ENCODE peak calls at places on chromosomes 16 and 17, in six cellular contexts. J, E, G, O, Y and L are unnamed samples.

GRCh38 chr16:88988980-88989791 is 12.2 kb upstream of the CBFA2T3 start:
- DNase-seq in J (no peak), E (no peak), G (no peak), O (no peak), Y (no peak), L (no peak)

GRCh38 chr16:88768041-88768876 is 16.8 kb downstream of the PIEZO1 start:
- DNase-seq in J (no peak), E (no peak), G (peak), O (peak), Y (no peak), L (peak)

GRCh38 chr16:55706739-55707487 is 51.1 kb downstream of the SLC6A2 start:
- DNase-seq in J (no peak), E (no peak), G (no peak), O (no peak), Y (no peak), L (no peak)

GRCh38 chr17:78679495-78680395 is 102.3 kb downstream of the CYTH1 start:
- DNase-seq in J (no peak), E (no peak), G (no peak), O (no peak), Y (no peak), L (peak)

GRCh38 chr16:69444873-69445517 is 20.6 kb downstream of the CYB5B start:
- DNase-seq in J (no peak), E (no peak), G (peak), O (no peak), Y (no peak), L (no peak)

GRCh38 chr17:66431910-66432309 is 129.5 kb downstream of the PRKCA start:
- DNase-seq in J (no peak), E (no peak), G (peak), O (no peak), Y (no peak), L (no peak)

GRCh38 chr17:18323007-18323406 is 7.9 kb downstream of the SMCR8 start:
- DNase-seq in J (no peak), E (no peak), G (no peak), O (no peak), Y (no peak), L (no peak)

GRCh38 chr17:35242158-35242804 is 591 bp upstream of the SLFN5 start:
- DNase-seq in J (peak), E (peak), G (peak), O (peak), Y (peak), L (peak)

GRCh38 chr17:7042507-7043194 is 1.2 kb downstream of the SLC16A11 start:
- DNase-seq in J (no peak), E (peak), G (peak), O (no peak), Y (peak), L (no peak)

GRCh38 chr16:3998793-3999478 is 117.3 kb downstream of the ADCY9 start:
- DNase-seq in J (no peak), E (no peak), G (peak), O (no peak), Y (no peak), L (no peak)
- TF ChIP-seq CTCF in J (no peak), E (no peak), G (peak), O (no peak), Y (no peak), L (no peak)

DNA sequence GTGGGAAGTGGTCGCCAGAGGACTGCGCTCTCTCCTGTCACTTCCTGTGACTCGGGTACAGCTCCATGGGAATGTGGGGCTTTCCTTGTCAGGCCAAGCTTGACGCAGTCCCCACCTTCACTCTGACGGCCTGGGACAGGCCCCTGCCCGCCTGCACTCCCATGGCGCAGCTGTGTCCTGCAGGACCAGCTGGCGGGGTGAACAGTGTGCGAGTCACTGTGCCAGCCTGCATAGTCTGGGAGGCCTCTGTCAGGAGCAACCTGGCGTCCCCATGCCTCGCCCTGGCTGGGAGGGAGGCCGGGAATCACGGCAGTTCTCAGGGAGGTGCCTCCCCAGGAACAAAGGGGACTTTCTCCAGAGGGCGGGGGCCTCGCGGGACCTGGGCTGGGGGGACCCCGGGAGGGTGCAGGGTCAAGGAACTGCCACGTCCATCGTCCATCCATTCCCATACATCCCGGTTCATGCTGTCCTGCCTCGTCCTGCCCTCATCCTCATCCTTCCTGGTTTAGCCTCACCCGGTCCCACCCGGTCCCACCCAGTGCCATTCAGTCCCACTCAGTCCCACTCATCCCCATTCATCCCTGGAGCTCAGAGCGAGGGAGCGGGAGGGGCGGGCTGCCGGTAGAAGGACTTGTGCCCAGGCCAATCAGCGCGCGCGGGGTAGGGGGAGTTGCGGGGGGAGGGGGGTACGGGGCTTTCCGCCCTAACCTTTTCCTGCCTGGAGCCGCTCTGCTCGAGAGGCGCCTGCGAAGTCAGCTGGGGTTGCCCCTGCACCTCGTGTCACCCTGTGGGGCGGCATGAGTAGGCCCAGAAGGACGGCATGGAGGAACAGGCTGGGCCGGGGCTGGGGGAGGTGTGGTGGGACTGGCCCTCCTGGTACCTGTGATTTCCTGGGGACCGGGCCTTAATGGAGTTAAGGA is 13.4 kb downstream of the FLYWCH1 start:
- DNase-seq in J (no peak), E (peak), G (no peak), O (no peak), Y (no peak), L (no peak)
- TF ChIP-seq CTCF in J (no peak), E (no peak), G (no peak), O (no peak), Y (no peak), L (no peak)

DNA sequence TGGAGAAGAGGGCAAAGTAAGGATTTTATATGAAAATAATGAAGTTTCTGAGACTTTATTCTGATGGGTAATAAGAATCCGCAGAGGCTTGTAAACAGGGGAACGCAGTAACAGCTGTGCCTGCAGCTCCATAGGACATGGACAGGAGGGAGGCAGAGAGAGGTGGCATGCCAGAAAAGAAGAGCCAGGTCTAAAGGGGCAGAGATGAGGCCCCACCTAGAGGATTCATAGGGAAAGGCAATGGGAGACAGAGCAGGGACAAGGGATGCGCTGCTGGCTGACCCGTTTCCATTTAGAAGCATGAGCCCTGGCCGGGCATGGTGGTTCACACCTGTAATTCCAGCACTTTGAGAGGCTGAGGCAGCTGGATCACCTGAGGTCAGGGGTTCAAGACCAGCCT is 340.3 kb upstream of the CDH5 start:
- DNase-seq in J (no peak), E (peak), G (peak), O (no peak), Y (no peak), L (no peak)
- TF ChIP-seq CTCF in J (no peak), E (peak), G (peak), O (no peak), Y (no peak), L (no peak)

GRCh38 chr17:43784628-43785101 is 4.4 kb downstream of the CFAP97D1 start:
- DNase-seq in J (no peak), E (no peak), G (peak), O (no peak), Y (no peak), L (no peak)

GRCh38 chr17:43791589-43791988 is 11.4 kb downstream of the CFAP97D1 start:
- DNase-seq in J (no peak), E (peak), G (peak), O (no peak), Y (no peak), L (no peak)

GRCh38 chr17:43787728-43788127 is 7.5 kb downstream of the CFAP97D1 start:
- DNase-seq in J (no peak), E (no peak), G (no peak), O (no peak), Y (no peak), L (no peak)

GRCh38 chr17:43789482-43789881 is 9.2 kb downstream of the CFAP97D1 start:
- DNase-seq in J (no peak), E (no peak), G (no peak), O (no peak), Y (no peak), L (no peak)

GRCh38 chr17:43790311-43790940 is 10.2 kb downstream of the CFAP97D1 start:
- DNase-seq in J (no peak), E (peak), G (peak), O (no peak), Y (no peak), L (no peak)
- TF ChIP-seq CTCF in J (no peak), E (peak), G (peak), O (no peak), Y (no peak), L (peak)

GRCh38 chr17:2484876-2485275 is 26.8 kb downstream of the METTL16 start:
- DNase-seq in J (no peak), E (peak), G (no peak), O (no peak), Y (no peak), L (no peak)
- TF ChIP-seq CTCF in J (no peak), E (no peak), G (no peak), O (no peak), Y (no peak), L (no peak)

GRCh38 chr17:41882756-41883155 is 17.5 kb upstream of the KLHL11 start:
- DNase-seq in J (no peak), E (no peak), G (no peak), O (no peak), Y (no peak), L (no peak)

GRCh38 chr17:41880130-41880529 is 14.9 kb upstream of the KLHL11 start:
- DNase-seq in J (no peak), E (no peak), G (no peak), O (no peak), Y (no peak), L (no peak)

GRCh38 chr17:41891135-41892065 is 26.2 kb upstream of the KLHL11 start:
- DNase-seq in J (no peak), E (no peak), G (no peak), O (no peak), Y (no peak), L (no peak)

GRCh38 chr17:41888332-41888965 is 23.2 kb upstream of the KLHL11 start:
- DNase-seq in J (no peak), E (no peak), G (no peak), O (no peak), Y (no peak), L (no peak)

GRCh38 chr17:41885733-41886132 is 20.5 kb upstream of the KLHL11 start:
- DNase-seq in J (no peak), E (no peak), G (no peak), O (no peak), Y (no peak), L (no peak)
- TF ChIP-seq CTCF in J (no peak), E (peak), G (peak), O (no peak), Y (no peak), L (peak)

DNA sequence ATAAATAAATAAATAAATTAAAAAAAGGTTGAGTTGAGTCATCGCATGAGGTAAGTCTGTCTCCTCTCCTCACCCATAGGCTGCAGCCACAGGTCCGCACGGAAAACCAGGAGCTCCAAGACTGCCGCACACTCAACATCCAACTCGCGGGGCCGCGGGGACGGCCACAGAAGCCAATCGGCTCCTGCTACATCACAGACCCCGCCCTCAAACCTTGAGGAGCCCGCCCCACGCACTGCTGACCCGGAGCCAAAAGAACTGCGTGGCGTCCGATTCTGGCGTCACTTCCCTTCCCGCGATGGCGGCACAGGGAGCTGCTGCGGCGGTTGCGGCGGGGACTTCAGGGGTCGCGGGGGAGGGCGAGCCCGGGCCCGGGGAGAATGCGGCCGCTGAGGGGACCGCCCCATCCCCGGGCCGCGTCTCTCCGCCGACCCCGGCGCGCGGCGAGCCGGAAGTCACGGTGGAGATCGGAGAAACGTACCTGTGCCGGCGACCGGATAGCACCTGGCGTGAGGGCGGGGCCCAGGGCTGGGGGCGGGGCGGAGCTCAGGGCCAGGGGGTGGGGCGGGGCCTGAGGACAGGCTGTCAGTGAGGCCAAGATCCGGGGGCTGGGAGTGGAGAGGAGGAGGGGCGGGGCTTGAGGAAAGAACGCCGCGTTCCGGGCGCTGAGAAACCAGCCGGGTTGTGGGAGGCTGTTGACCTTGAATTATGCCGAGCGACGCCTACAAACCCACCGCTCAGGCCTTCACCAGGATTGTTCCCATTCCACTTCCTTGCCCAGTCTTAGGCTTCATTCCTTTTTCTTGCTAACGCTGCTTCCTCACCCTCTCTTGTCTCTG is at the start of gene KAT8:
- DNase-seq in J (peak), E (peak), G (peak), O (peak), Y (peak), L (peak)
- TF ChIP-seq CTCF in J (no peak), E (no peak), G (no peak), O (no peak), Y (no peak), L (no peak)

GRCh38 chr17:44384823-44385286 is 4.6 kb downstream of the ITGA2B start:
- DNase-seq in J (no peak), E (no peak), G (peak), O (no peak), Y (no peak), L (no peak)

GRCh38 chr17:44384281-44384822 is 5.1 kb downstream of the ITGA2B start:
- DNase-seq in J (no peak), E (no peak), G (no peak), O (no peak), Y (no peak), L (no peak)

GRCh38 chr17:44386182-44386525 is 3.3 kb downstream of the ITGA2B start:
- DNase-seq in J (no peak), E (no peak), G (no peak), O (no peak), Y (no peak), L (no peak)

GRCh38 chr17:44383861-44384260 is 5.6 kb downstream of the ITGA2B start:
- DNase-seq in J (no peak), E (no peak), G (no peak), O (no peak), Y (no peak), L (no peak)

GRCh38 chr17:44385287-44386181 is 3.9 kb downstream of the ITGA2B start:
- DNase-seq in J (peak), E (peak), G (peak), O (peak), Y (peak), L (peak)
- TF ChIP-seq CTCF in J (no peak), E (peak), G (peak), O (no peak), Y (no peak), L (peak)